ENCODE peak calls at places on chromosomes 12 and 14, in eight cellular contexts. F is stomach; U is AG09319; O is RPMI8226; M is lower leg skin; I is activated effector memory CD4-positive, alpha-beta T cell treated with anti-CD3 and anti-CD28 coated beads, Interleukin-2, amount 50 U/mL, for 16 hours; C is GM04503; V is H9. D is an unnamed sample.

GRCh38 chr12:96886998-96887677 is 19.9 kb upstream of the NEDD1 start:
- DNase-seq in I (no peak), F (peak), C (no peak), M (no peak), O (no peak), U (no peak), V (peak), D (no peak)

GRCh38 chr14:75164809-75165208 is 11.6 kb downstream of the TMED10 start:
- DNase-seq in O (no peak), U (no peak), F (no peak), M (no peak), V (no peak), C (no peak), I (no peak), D (no peak)

GRCh38 chr12:98968896-98969295 is 323.8 kb downstream of the APAF1 start:
- DNase-seq in F (no peak), C (no peak), V (no peak), I (no peak), U (no peak), O (no peak), M (no peak), D (no peak)

GRCh38 chr14:50333010-50333409 is 20.9 kb downstream of the DMAC2L start:
- DNase-seq in C (peak), M (no peak), F (no peak), I (no peak), O (no peak), U (no peak), V (no peak), D (no peak)

GRCh38 chr12:59940676-59941342 is 345.0 kb downstream of the SLC16A7 start:
- DNase-seq in U (no peak), O (no peak), M (no peak), C (no peak), I (no peak), F (no peak), V (no peak), D (no peak)

GRCh38 chr12:65602579-65603295 is 221.5 kb upstream of the HMGA2 start:
- DNase-seq in C (peak), V (peak), O (peak), U (peak), F (peak), I (no peak), M (peak), D (peak)

GRCh38 chr12:95118788-95119179 is 45.4 kb upstream of the NR2C1 start:
- DNase-seq in I (no peak), O (no peak), U (no peak), C (no peak), M (no peak), F (no peak), V (no peak), D (no peak)

GRCh38 chr12:58750484-58750883 is 169.8 kb downstream of the LRIG3 start:
- DNase-seq in V (no peak), I (no peak), U (peak), F (no peak), M (no peak), O (no peak), C (peak), D (no peak)

GRCh38 chr12:15662303-15662980 is 126.7 kb downstream of the EPS8 start:
- DNase-seq in F (no peak), C (peak), V (no peak), U (peak), M (no peak), I (no peak), O (no peak), D (no peak)

GRCh38 chr12:24955389-24955788 is 6.5 kb upstream of the BCAT1 start:
- DNase-seq in I (no peak), C (no peak), O (no peak), M (no peak), F (no peak), U (no peak), V (no peak), D (no peak)

GRCh38 chr12:58889557-58889956 is 30.7 kb downstream of the LRIG3 start:
- DNase-seq in M (no peak), U (no peak), F (no peak), O (no peak), V (no peak), C (no peak), I (no peak), D (no peak)

GRCh38 chr14:100657780-100658513 is 68.7 kb upstream of the DLK1 start:
- DNase-seq in C (no peak), F (no peak), U (no peak), I (no peak), V (no peak), M (no peak), O (peak), D (no peak)

GRCh38 chr12:58894040-58894439 is 26.3 kb downstream of the LRIG3 start:
- DNase-seq in F (no peak), I (no peak), M (no peak), C (no peak), V (no peak), U (no peak), O (no peak), D (no peak)

GRCh38 chr12:8953773-8954402 is 4.4 kb upstream of the M6PR start:
- DNase-seq in O (no peak), C (no peak), F (no peak), V (no peak), I (peak), U (no peak), M (no peak), D (no peak)

GRCh38 chr14:63899953-63900352 is 47.1 kb downstream of the SYNE2 start:
- DNase-seq in C (no peak), U (no peak), I (no peak), V (no peak), M (no peak), F (no peak), O (no peak), D (no peak)

GRCh38 chr14:103201801-103202200 is 78.5 kb downstream of the TNFAIP2 start:
- DNase-seq in V (no peak), U (no peak), O (no peak), M (no peak), F (no peak), I (no peak), C (no peak), D (no peak)

GRCh38 chr12:24853588-24853987 is 95.3 kb downstream of the BCAT1 start:
- DNase-seq in I (no peak), U (no peak), F (no peak), M (no peak), V (no peak), C (no peak), O (no peak), D (no peak)

GRCh38 chr12:96400631-96401060 is 407 bp upstream of the CDK17 start:
- DNase-seq in C (no peak), U (no peak), O (no peak), V (no peak), I (no peak), M (no peak), F (no peak), D (no peak)

GRCh38 chr12:10182662-10183061 is 3.8 kb downstream of the TMEM52B start:
- DNase-seq in I (no peak), C (no peak), V (no peak), O (no peak), F (no peak), U (no peak), M (no peak), D (no peak)

GRCh38 chr12:69397978-69398377 is 38.4 kb downstream of the YEATS4 start:
- DNase-seq in U (no peak), C (no peak), M (no peak), I (no peak), O (no peak), F (no peak), V (no peak), D (no peak)

D was measured in spleen.